ENCODE peak calls at places on chromosomes 11 and 22, in six cellular contexts. H is HepG2, P is K562, T is GM12878, X is A549, J is upper lobe of left lung. Q is an unnamed sample.

GRCh38 chr22:33472462-33473344 is 414.5 kb upstream of the SYN3 start:
- ATAC-seq in X (no peak), H (no peak), P (no peak), J (no peak), T (peak), Q (no peak)

GRCh38 chr11:70788247-70789022 is 390.1 kb downstream of the CTTN start:
- ATAC-seq in T (no peak), J (peak), X (peak), P (peak), H (no peak), Q (no peak)

GRCh38 chr11:16028406-16028805 is 327.9 kb downstream of the SOX6 start:
- ATAC-seq in X (no peak), H (no peak), P (no peak), T (no peak), J (no peak), Q (no peak)

GRCh38 chr22:48803993-48804810 is 1023.5 kb downstream of the BRD1 start:
- ATAC-seq in T (no peak), J (no peak), X (no peak), P (no peak), H (peak), Q (no peak)

GRCh38 chr11:199782-200181 is 6.9 kb downstream of the SCGB1C1 start:
- ATAC-seq in J (no peak), X (peak), T (peak), P (no peak), H (peak), Q (no peak)

GRCh38 chr22:38233427-38233826 is 31.6 kb downstream of the MAFF start:
- ATAC-seq in P (no peak), H (no peak), T (no peak), J (no peak), X (no peak), Q (no peak)

GRCh38 chr22:18062421-18062820 is 15.4 kb upstream of the PEX26 start:
- ATAC-seq in H (no peak), X (no peak), P (no peak), T (no peak), J (no peak), Q (no peak)

GRCh38 chr11:111352935-111353695 is 26.0 kb downstream of the POU2AF1 start:
- ATAC-seq in T (peak), X (no peak), H (no peak), J (no peak), P (no peak), Q (no peak)

GRCh38 chr11:14081541-14082211 is 119.2 kb downstream of the SPON1 start:
- ATAC-seq in T (no peak), X (no peak), P (no peak), J (peak), H (no peak), Q (peak)

GRCh38 chr11:46666982-46667590 is 33.3 kb downstream of the ARHGAP1 start:
- ATAC-seq in P (no peak), T (no peak), H (no peak), J (no peak), X (no peak), Q (peak)

GRCh38 chr22:38325575-38325974 is 8.3 kb upstream of the CSNK1E start:
- ATAC-seq in P (no peak), X (no peak), J (no peak), T (no peak), H (no peak), Q (no peak)

GRCh38 chr11:92409347-92409746 is 184.7 kb downstream of the FAT3 start:
- ATAC-seq in H (no peak), J (no peak), P (no peak), T (no peak), X (no peak), Q (no peak)

GRCh38 chr11:14261094-14261493 is 97.9 kb downstream of the RRAS2 start:
- ATAC-seq in H (no peak), J (peak), P (no peak), X (no peak), T (no peak), Q (peak)

GRCh38 chr22:41175546-41175945 is 29.6 kb upstream of the L3MBTL2 start:
- ATAC-seq in J (no peak), H (no peak), P (no peak), X (no peak), T (no peak), Q (no peak)

DNA sequence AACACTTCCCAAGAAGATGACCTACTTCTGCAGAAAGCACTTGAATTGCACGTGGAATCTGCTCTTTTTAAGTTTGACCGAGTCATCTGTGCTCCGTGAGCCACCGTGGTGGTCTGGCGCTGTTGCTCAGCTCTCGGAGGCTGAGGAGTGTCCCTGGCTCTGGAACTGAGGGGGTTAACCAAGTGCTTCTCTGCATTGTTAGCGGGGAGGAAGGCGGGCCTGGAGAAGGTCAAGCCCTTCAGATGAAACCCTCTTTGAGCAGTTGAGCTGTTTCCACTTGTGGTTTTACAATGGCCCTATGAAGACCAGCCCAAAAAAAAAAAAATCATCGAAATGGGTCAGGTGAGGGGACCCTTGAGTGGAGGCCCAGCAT is 286.4 kb downstream of the NTM start:
- ATAC-seq in T (no peak), J (no peak), X (no peak), H (no peak), P (no peak), Q (no peak)
- H3K4me3 ChIP-seq in T (no peak), J (no peak), X (no peak), H (no peak), P (no peak), Q (no peak)

DNA sequence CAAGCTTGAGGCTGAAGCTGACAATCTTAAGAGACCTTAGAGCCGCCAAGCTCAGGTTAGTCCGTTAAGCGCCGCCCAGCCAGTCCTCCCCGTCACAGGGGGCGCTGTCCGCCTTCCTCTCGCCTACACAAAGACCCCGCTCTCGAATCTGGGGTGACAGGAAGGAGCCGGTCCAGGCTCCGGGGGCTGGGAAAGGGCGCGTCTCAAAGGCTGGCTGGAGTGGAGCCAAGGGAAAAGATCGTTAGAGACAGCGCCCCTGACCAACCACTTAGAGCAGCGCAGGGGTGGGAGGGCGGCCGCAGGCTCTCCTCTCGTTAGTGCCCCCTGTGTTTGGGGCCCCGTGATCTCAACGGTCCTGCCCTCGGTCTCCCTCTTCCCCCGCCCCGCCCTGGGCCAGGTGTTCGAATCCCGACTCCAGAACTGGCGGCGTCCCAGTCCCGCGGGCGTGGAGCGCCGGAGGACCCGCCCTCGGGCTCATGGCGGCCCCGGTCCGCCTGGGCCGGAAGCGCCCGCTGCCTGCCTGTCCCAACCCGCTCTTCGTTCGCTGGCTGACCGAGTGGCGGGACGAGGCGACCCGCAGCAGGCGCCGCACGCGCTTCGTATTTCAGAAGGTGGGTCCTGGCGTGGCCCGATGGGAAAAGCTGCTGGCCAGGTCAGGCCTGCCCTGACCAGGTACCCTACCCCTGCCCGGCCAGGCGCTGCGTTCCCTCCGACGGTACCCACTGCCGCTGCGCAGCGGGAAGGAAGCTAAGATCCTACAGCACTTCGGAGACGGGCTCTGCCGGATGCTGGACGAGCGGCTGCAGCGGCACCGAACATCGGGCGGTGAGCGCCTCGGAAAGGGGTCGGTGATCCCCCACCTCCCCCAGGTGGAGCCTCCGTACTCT is at the start of gene MUS81:
- ATAC-seq in H (peak), X (peak), J (peak), P (peak), T (peak), Q (peak)
- TF ChIP-seq EP300 in H (no peak), X (no peak), J (peak), P (peak), T (peak), Q (no peak)

GRCh38 chr11:68436985-68437926 is 23.3 kb upstream of the PPP6R3 start:
- ATAC-seq in T (no peak), P (peak), J (peak), H (no peak), X (peak), Q (peak)
- TF ChIP-seq CTCF in T (no peak), P (peak), J (no peak), H (no peak), X (no peak), Q (no peak)

DNA sequence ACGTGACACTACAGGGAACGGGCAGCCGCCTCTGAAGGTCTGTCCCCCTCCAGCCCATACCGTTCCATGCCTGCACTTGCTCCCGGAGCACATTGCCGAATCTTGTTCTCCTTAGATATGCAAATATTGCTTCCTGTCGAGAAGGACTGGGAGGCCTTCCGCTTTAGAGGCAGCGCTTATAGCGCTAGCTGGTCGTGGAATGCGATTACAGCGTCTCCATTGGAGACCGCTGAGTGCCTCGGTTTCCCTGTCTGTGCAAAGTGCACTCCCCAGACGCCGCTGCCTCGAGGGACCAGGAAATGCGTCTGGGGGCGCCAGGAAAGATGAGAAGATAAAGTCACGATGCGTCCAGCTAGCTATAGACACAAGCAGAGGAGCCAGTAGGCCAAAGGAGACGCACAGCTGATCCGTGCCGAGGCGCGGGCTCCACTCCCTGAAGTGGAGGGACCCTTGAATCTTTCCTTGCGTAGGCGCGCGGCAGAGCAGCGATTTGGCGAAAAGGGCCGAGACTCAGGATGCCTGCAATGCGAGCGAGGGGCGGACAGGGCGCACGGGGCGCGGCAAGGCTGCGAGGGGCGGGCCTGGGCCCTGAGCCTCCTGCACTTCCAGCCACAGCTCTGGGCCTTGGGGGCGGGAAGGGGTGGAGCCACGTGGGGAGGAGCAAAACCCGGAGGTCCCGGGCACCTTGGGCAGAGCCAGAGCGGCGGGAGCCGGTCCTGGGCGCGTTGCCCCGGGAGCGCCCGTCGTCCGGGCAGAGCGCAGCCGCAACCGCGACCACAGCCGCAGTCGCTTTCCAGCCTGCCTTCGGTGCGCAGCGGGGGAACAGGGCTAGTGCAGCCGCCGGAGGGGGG is at the start of gene RASSF10:
- ATAC-seq in P (no peak), J (peak), H (peak), T (peak), X (peak), Q (peak)
- H3K4me3 ChIP-seq in P (no peak), J (peak), H (no peak), T (no peak), X (peak), Q (peak)

GRCh38 chr22:28030442-28030841 is 111.4 kb upstream of the PITPNB start:
- ATAC-seq in H (no peak), T (no peak), J (no peak), X (no peak), P (no peak), Q (no peak)

GRCh38 chr22:28029201-28029948 is 110.3 kb upstream of the PITPNB start:
- ATAC-seq in X (peak), T (no peak), H (no peak), J (peak), P (no peak), Q (peak)

GRCh38 chr22:28031383-28031922 is 112.4 kb upstream of the PITPNB start:
- ATAC-seq in H (no peak), T (no peak), J (no peak), P (no peak), X (no peak), Q (no peak)

GRCh38 chr22:28027453-28028448 is 108.7 kb upstream of the PITPNB start:
- ATAC-seq in T (no peak), H (no peak), P (peak), J (no peak), X (no peak), Q (peak)

DNA sequence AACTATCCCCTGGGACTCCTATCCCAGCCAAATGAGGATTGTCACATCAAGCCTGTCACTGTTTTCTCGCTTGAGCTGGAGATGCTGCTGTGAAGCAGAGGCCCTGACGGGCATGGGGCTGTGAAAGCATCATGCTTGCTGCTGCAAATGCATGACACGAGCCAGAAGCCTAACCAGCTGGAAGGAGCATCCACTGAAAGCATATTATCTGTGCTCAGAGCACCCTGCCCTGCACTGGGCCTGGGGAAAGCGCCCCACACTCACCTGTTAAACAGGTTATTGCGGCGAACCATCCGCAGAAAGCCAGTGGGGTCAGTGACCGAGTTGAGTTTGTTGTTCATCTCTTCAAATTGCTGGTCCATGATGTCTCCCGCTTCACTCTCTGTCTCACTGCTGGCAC is 110.9 kb upstream of the PITPNB start:
- ATAC-seq in P (no peak), H (no peak), J (no peak), T (no peak), X (no peak), Q (no peak)
- TF ChIP-seq EP300 in P (no peak), H (no peak), J (no peak), T (no peak), X (no peak), Q (no peak)

DNA sequence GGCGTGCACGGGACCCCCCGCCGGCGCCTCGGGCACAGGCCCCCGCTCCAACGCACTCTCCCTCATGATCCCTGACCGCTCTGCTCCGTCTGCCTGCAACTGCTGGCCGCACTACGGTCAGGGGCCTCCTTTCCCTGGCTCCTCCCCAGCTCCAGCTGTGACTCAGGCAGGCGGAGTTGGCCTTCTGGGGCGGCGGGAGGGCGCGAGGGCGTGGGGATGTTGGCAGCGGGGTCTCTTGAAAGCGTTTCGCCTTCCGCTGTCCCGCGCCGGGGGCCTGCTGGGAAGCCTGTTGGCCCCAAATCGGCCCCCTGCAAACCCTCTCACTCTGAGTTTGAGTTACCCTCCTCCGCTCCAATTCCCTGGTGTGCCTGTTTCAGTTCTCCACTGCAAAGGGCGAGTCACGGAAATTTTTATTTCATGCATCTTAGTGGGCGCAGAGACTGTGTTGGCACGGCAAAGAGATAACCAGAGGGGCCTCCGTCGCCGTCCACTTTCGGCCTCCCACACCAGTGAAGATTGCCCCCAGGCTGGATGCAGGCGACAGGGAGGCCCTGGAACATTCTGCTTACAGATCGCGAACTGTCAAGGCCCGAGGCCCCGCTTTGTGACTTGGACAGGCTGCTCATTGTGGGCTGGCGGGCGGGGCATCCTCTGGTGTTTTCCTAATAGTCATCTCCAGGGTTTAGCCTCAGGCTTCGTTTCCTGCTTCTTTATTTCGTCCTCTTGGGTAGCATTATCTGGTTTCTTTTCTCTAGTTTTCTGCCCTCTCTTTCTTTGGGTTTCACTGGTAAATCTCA is at the start of gene CAVIN3:
- ATAC-seq in X (peak), P (peak), J (peak), T (peak), H (peak), Q (peak)
- TF ChIP-seq CTCF in X (no peak), P (no peak), J (no peak), T (no peak), H (no peak), Q (no peak)

GRCh38 chr11:35174666-35175065 is 35.7 kb downstream of the CD44 start:
- ATAC-seq in P (no peak), T (no peak), J (no peak), X (peak), H (no peak), Q (no peak)
- H3K4me3 ChIP-seq in P (no peak), T (no peak), J (no peak), X (no peak), H (no peak), Q (no peak)

DNA sequence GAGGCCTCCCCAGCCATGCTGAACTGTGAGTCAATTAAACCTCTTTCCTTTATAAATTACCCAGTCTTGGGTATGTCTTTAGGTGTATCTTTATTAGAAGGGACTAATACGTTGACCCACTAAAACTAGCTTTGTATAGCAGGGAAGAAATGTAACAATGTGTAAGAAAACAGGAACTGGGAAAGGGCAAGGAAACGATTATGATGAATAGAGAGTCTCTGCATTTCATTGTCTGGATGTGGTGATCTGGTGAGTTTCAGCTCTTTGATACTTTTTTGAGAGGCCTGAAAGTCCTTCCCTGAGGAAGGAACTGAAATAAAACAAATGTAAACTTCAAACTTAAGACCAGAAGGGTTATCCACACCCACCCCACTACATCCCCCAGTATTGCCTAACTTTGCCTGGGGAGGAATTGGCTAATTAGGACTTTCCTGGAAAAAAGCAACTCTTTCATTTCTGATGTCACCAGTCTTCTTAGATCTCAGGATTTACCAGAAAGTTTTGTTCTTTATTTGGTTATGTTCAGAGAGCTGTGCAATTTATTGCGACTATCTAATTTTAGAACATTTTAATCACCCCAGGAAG is 119.0 kb downstream of the LDLRAD3 start:
- ATAC-seq in P (no peak), T (peak), H (no peak), X (no peak), J (no peak), Q (peak)
- TF ChIP-seq EP300 in P (no peak), T (no peak), H (no peak), X (no peak), J (no peak), Q (no peak)

GRCh38 chr11:2687782-2688191 is 12.0 kb downstream of the KCNQ1OT1 start:
- ATAC-seq in H (peak), P (no peak), J (no peak), X (no peak), T (no peak), Q (no peak)

GRCh38 chr11:2685051-2685450 is 14.7 kb downstream of the KCNQ1OT1 start:
- ATAC-seq in H (no peak), J (no peak), T (no peak), P (no peak), X (no peak), Q (no peak)

GRCh38 chr11:2687223-2687530 is 12.6 kb downstream of the KCNQ1OT1 start:
- ATAC-seq in X (no peak), H (no peak), T (no peak), P (no peak), J (no peak), Q (no peak)

GRCh38 chr11:2685566-2686359 is 14.0 kb downstream of the KCNQ1OT1 start:
- ATAC-seq in J (no peak), H (no peak), T (no peak), X (no peak), P (no peak), Q (no peak)

GRCh38 chr11:2686360-2687222 is 13.2 kb downstream of the KCNQ1OT1 start:
- ATAC-seq in P (no peak), T (no peak), H (no peak), J (no peak), X (no peak), Q (no peak)
- TF ChIP-seq CTCF in P (no peak), T (no peak), H (no peak), J (no peak), X (no peak), Q (no peak)

GRCh38 chr11:131179867-131180266 is 190.5 kb upstream of the NTM start:
- ATAC-seq in X (no peak), T (no peak), H (no peak), J (no peak), P (no peak), Q (no peak)
- H3K4me3 ChIP-seq in X (no peak), T (no peak), H (no peak), J (no peak), P (no peak), Q (no peak)

Q was measured in gastroesophageal sphincter.